ENCODE peak calls at places on chromosomes 1 and 21, in four cellular contexts. One of them, this sample, is unnamed.

GRCh38 chr1:33683913-33684312 is 180.0 kb upstream of the HMGB4 start:
- DNase-seq in cardiac fibroblast: no peak
- DNase-seq in aorta: no peak
- DNase-seq in ovary: no peak
- DNase-seq in this sample: no peak

GRCh38 chr1:245133995-245134715 is 20.6 kb upstream of the KIF26B start:
- DNase-seq in aorta: peak
- DNase-seq in cardiac fibroblast: no peak
- DNase-seq in ovary: no peak
- DNase-seq in this sample: no peak

GRCh38 chr1:24136956-24137539 is 5.9 kb downstream of the IL22RA1 start:
- DNase-seq in ovary: no peak
- DNase-seq in cardiac fibroblast: no peak
- DNase-seq in aorta: peak
- DNase-seq in this sample: no peak

GRCh38 chr1:11337536-11338350 is 64.7 kb downstream of the UBIAD1 start:
- DNase-seq in ovary: no peak
- DNase-seq in cardiac fibroblast: peak
- DNase-seq in aorta: no peak
- DNase-seq in this sample: peak

GRCh38 chr1:1438531-1439381 is 3.3 kb downstream of the VWA1 start:
- DNase-seq in ovary: no peak
- DNase-seq in cardiac fibroblast: no peak
- DNase-seq in aorta: peak
- DNase-seq in this sample: no peak

GRCh38 chr1:40781614-40781971 is 2.0 kb upstream of the KCNQ4 start:
- DNase-seq in aorta: no peak
- DNase-seq in cardiac fibroblast: no peak
- DNase-seq in ovary: no peak
- DNase-seq in this sample: no peak

GRCh38 chr1:115219937-115220336 is 118.1 kb downstream of the NGF start:
- DNase-seq in cardiac fibroblast: no peak
- DNase-seq in aorta: no peak
- DNase-seq in ovary: no peak
- DNase-seq in this sample: no peak

GRCh38 chr1:203096566-203096965 is 10.8 kb upstream of the MYOG start:
- DNase-seq in cardiac fibroblast: no peak
- DNase-seq in aorta: no peak
- DNase-seq in ovary: no peak
- DNase-seq in this sample: no peak

GRCh38 chr1:210726621-210727020 is 397.9 kb downstream of the HHAT start:
- DNase-seq in ovary: peak
- DNase-seq in aorta: no peak
- DNase-seq in cardiac fibroblast: peak
- DNase-seq in this sample: no peak

GRCh38 chr1:147225193-147225730 is at the start of gene FMO5:
- DNase-seq in cardiac fibroblast: peak
- DNase-seq in ovary: peak
- DNase-seq in aorta: peak
- DNase-seq in this sample: peak

GRCh38 chr21:42313501-42313969 is 1.7 kb downstream of the TFF3 start:
- DNase-seq in aorta: no peak
- DNase-seq in ovary: no peak
- DNase-seq in cardiac fibroblast: no peak
- DNase-seq in this sample: peak

GRCh38 chr1:212218911-212219310 is 66.3 kb upstream of the PPP2R5A start:
- DNase-seq in aorta: no peak
- DNase-seq in cardiac fibroblast: peak
- DNase-seq in ovary: no peak
- DNase-seq in this sample: no peak

GRCh38 chr1:5575396-5576110 is 416.7 kb downstream of the NPHP4 start:
- DNase-seq in cardiac fibroblast: no peak
- DNase-seq in ovary: no peak
- DNase-seq in aorta: no peak
- DNase-seq in this sample: no peak

DNA sequence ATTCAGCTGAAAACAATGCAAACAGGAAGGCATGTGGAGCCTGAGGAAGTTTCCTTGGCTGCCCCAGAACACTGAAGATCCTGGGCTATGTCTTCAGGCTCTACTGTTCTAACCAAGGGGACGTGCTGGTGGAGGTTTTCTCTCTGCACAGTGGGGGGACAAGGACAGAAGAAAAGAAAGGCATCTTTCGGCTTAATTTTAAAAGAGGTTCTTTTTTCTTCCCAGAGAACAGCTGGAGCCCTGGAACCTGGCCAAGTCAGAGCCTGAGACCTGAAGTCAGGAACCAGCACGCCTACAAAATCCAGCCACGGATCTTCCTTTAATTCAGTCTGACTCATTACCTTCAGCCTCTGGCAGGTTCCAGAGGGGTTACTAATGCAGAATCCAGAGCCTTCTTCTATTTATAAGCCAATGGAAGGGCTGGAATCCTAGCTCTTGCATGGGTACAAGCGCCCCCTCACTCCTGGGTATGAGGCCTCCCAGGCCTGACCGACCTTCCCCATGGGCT is 19.8 kb downstream of the CTNNBIP1 start:
- DNase-seq in aorta: peak
- DNase-seq in cardiac fibroblast: peak
- DNase-seq in ovary: peak
- DNase-seq in this sample: no peak
- H3K4me3 ChIP-seq in aorta: no peak
- H3K4me3 ChIP-seq in cardiac fibroblast: no peak
- H3K4me3 ChIP-seq in ovary: no peak
- H3K4me3 ChIP-seq in this sample: no peak

GRCh38 chr21:14869984-14870840 is 194.6 kb downstream of the NRIP1 start:
- DNase-seq in cardiac fibroblast: no peak
- DNase-seq in ovary: no peak
- DNase-seq in aorta: no peak
- DNase-seq in this sample: no peak
- H3K4me3 ChIP-seq in cardiac fibroblast: no peak
- H3K4me3 ChIP-seq in ovary: no peak
- H3K4me3 ChIP-seq in aorta: no peak
- H3K4me3 ChIP-seq in this sample: no peak

GRCh38 chr1:26794391-26794790 is 6.6 kb downstream of the PIGV start:
- DNase-seq in ovary: no peak
- DNase-seq in cardiac fibroblast: no peak
- DNase-seq in aorta: no peak
- DNase-seq in this sample: no peak

GRCh38 chr1:26797627-26798026 is 9.9 kb downstream of the PIGV start:
- DNase-seq in cardiac fibroblast: peak
- DNase-seq in ovary: no peak
- DNase-seq in aorta: no peak
- DNase-seq in this sample: no peak

GRCh38 chr1:26799479-26800133 is 11.9 kb downstream of the PIGV start:
- DNase-seq in ovary: peak
- DNase-seq in cardiac fibroblast: peak
- DNase-seq in aorta: no peak
- DNase-seq in this sample: no peak
- H3K4me3 ChIP-seq in ovary: no peak
- H3K4me3 ChIP-seq in cardiac fibroblast: no peak
- H3K4me3 ChIP-seq in aorta: no peak
- H3K4me3 ChIP-seq in this sample: no peak

DNA sequence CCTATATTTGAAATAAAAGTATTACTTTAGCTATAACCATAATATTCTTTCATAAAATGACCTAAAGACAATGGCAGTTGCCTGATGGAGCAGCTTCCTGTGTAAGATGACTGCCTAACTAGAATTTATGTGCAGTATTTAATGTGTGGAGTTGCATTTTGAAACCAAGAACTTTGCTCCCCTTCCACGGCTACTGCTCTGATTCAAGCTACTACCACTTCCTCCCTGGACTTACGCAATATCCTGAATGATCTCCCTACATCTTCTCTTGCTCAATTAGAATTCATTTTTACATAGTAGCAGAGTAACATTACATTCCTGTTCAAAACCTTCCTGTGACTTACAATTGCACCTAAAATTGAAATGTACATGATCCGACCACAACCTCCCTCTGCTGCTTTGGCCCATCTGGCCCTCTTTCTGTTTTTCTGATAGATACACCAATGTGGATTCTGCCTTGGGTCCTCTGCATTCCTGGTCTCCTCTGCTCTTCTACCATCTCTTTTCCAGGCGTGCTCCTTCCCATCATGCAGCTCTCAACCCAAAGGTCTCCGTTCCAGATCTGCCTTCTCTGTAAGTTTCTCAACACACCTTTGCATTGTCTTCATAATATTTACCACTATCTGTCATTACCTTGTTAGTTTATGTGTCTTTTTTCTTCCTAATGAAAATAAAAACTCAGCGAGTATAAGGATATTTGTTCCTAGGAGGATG is 47.4 kb upstream of the USP25 start:
- DNase-seq in cardiac fibroblast: peak
- DNase-seq in aorta: no peak
- DNase-seq in ovary: no peak
- DNase-seq in this sample: peak
- H3K4me3 ChIP-seq in cardiac fibroblast: no peak
- H3K4me3 ChIP-seq in aorta: no peak
- H3K4me3 ChIP-seq in ovary: no peak
- H3K4me3 ChIP-seq in this sample: no peak

GRCh38 chr1:228737613-228738012 is 2.3 kb downstream of the RHOU start:
- DNase-seq in aorta: no peak
- DNase-seq in ovary: no peak
- DNase-seq in cardiac fibroblast: no peak
- DNase-seq in this sample: peak
- H3K4me3 ChIP-seq in aorta: peak
- H3K4me3 ChIP-seq in ovary: peak
- H3K4me3 ChIP-seq in cardiac fibroblast: no peak
- H3K4me3 ChIP-seq in this sample: peak

DNA sequence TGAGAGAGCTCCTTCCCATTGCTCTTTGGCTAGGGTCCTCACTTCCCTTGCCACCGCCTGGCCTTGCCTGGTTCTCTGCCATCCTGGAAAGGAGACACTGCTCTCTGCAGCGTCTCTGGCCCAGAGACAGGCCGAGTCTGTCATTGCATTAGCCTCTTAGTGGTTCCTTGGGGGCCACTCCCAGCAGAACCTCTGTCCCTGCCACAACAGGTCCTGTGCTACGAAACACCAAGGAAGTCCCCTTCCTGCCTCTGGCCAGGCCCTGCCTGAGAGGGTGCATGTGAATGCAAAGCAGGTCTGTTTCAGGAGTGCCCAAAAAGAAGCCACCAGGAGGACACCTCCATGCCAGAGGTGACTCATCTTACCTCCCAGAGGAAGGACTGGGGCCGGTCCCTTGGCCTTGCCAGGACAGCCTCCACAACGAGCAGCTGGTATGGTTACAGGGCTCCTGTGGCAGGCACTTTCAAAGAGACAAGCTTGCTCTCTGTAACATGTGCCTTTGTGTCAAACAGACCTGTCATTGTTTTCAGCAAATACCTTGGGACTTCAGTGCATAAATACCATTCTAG is 59.6 kb downstream of the VPS26C start:
- DNase-seq in aorta: peak
- DNase-seq in cardiac fibroblast: peak
- DNase-seq in ovary: no peak
- DNase-seq in this sample: peak
- H3K4me3 ChIP-seq in aorta: no peak
- H3K4me3 ChIP-seq in cardiac fibroblast: no peak
- H3K4me3 ChIP-seq in ovary: no peak
- H3K4me3 ChIP-seq in this sample: no peak

DNA sequence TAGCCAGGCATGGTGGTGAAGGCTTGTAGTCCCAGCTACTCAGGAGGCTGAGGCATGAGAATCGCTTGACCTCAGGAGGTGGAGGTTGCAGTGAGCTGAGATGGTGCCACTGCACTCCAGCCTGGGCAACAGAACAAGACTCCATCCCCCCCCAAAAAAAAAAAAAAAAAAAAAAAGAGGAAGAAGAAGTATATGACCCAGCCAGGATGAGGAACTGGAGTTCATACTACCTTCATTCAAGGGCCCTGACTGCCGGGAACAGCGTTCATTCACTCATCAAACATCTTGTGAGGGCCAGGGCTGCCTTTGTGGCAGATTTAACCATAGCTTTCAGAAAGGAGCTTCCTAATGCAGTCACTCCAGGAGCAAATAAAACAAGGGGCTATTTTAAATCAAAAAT is 127.6 kb downstream of the MRPS6 start:
- DNase-seq in ovary: no peak
- DNase-seq in aorta: no peak
- DNase-seq in cardiac fibroblast: no peak
- DNase-seq in this sample: no peak
- H3K4me3 ChIP-seq in ovary: no peak
- H3K4me3 ChIP-seq in aorta: no peak
- H3K4me3 ChIP-seq in cardiac fibroblast: no peak
- H3K4me3 ChIP-seq in this sample: no peak